ENCODE peak calls at places on chromosomes 12 and 14, in ten cellular contexts. One of them, this sample, is unnamed.

GRCh38 chr12:124543052-124543590 is 24.3 kb downstream of the NCOR2 start:
- DNase-seq in PC-3: no peak
- DNase-seq in lung: no peak
- DNase-seq in pancreas: no peak
- DNase-seq in heart right ventricle: no peak
- DNase-seq in lower lobe of right lung: no peak
- DNase-seq in ascending aorta: no peak
- DNase-seq in colonic mucosa: no peak
- DNase-seq in cardiac muscle cell: peak
- DNase-seq in neuronal stem cell: no peak
- DNase-seq in this sample: no peak

GRCh38 chr12:68865399-68866154 is 57.6 kb downstream of the MDM2 start:
- DNase-seq in ascending aorta: no peak
- DNase-seq in lower lobe of right lung: no peak
- DNase-seq in neuronal stem cell: no peak
- DNase-seq in lung: no peak
- DNase-seq in cardiac muscle cell: no peak
- DNase-seq in colonic mucosa: no peak
- DNase-seq in pancreas: no peak
- DNase-seq in PC-3: no peak
- DNase-seq in heart right ventricle: no peak
- DNase-seq in this sample: no peak

GRCh38 chr14:50335989-50336391 is 23.9 kb downstream of the DMAC2L start:
- DNase-seq in pancreas: no peak
- DNase-seq in heart right ventricle: peak
- DNase-seq in lower lobe of right lung: no peak
- DNase-seq in ascending aorta: no peak
- DNase-seq in cardiac muscle cell: peak
- DNase-seq in lung: no peak
- DNase-seq in neuronal stem cell: no peak
- DNase-seq in colonic mucosa: no peak
- DNase-seq in PC-3: no peak
- DNase-seq in this sample: peak

GRCh38 chr12:94244165-94245133 is 96.1 kb downstream of the PLXNC1 start:
- DNase-seq in PC-3: no peak
- DNase-seq in pancreas: no peak
- DNase-seq in colonic mucosa: no peak
- DNase-seq in heart right ventricle: no peak
- DNase-seq in lung: peak
- DNase-seq in ascending aorta: no peak
- DNase-seq in neuronal stem cell: no peak
- DNase-seq in lower lobe of right lung: peak
- DNase-seq in cardiac muscle cell: no peak
- DNase-seq in this sample: no peak

GRCh38 chr12:116194935-116195431 is 82.5 kb downstream of the MED13L start:
- DNase-seq in lower lobe of right lung: no peak
- DNase-seq in lung: no peak
- DNase-seq in PC-3: no peak
- DNase-seq in pancreas: no peak
- DNase-seq in cardiac muscle cell: no peak
- DNase-seq in ascending aorta: no peak
- DNase-seq in neuronal stem cell: no peak
- DNase-seq in colonic mucosa: no peak
- DNase-seq in heart right ventricle: no peak
- DNase-seq in this sample: no peak

GRCh38 chr12:68743416-68743815 is 2.6 kb upstream of the SLC35E3 start:
- DNase-seq in neuronal stem cell: no peak
- DNase-seq in colonic mucosa: no peak
- DNase-seq in ascending aorta: no peak
- DNase-seq in heart right ventricle: no peak
- DNase-seq in lung: no peak
- DNase-seq in pancreas: no peak
- DNase-seq in cardiac muscle cell: no peak
- DNase-seq in PC-3: no peak
- DNase-seq in lower lobe of right lung: no peak
- DNase-seq in this sample: no peak

GRCh38 chr12:68317047-68317667 is 15.0 kb downstream of the MDM1 start:
- DNase-seq in cardiac muscle cell: peak
- DNase-seq in colonic mucosa: peak
- DNase-seq in lung: no peak
- DNase-seq in heart right ventricle: peak
- DNase-seq in ascending aorta: no peak
- DNase-seq in lower lobe of right lung: no peak
- DNase-seq in neuronal stem cell: no peak
- DNase-seq in PC-3: peak
- DNase-seq in pancreas: no peak
- DNase-seq in this sample: no peak

GRCh38 chr14:100653409-100653808 is 66.2 kb upstream of the BEGAIN start:
- DNase-seq in ascending aorta: no peak
- DNase-seq in colonic mucosa: no peak
- DNase-seq in pancreas: no peak
- DNase-seq in neuronal stem cell: no peak
- DNase-seq in lower lobe of right lung: no peak
- DNase-seq in lung: no peak
- DNase-seq in heart right ventricle: no peak
- DNase-seq in PC-3: no peak
- DNase-seq in cardiac muscle cell: no peak
- DNase-seq in this sample: no peak

GRCh38 chr12:105322070-105322469 is 8.4 kb upstream of the C12orf75 start:
- DNase-seq in cardiac muscle cell: no peak
- DNase-seq in pancreas: no peak
- DNase-seq in ascending aorta: no peak
- DNase-seq in neuronal stem cell: no peak
- DNase-seq in PC-3: no peak
- DNase-seq in heart right ventricle: no peak
- DNase-seq in colonic mucosa: no peak
- DNase-seq in lung: no peak
- DNase-seq in lower lobe of right lung: no peak
- DNase-seq in this sample: no peak

GRCh38 chr12:116384629-116385485 is 107.4 kb upstream of the MED13L start:
- DNase-seq in ascending aorta: no peak
- DNase-seq in lung: no peak
- DNase-seq in colonic mucosa: no peak
- DNase-seq in cardiac muscle cell: peak
- DNase-seq in neuronal stem cell: no peak
- DNase-seq in PC-3: peak
- DNase-seq in lower lobe of right lung: no peak
- DNase-seq in pancreas: no peak
- DNase-seq in heart right ventricle: no peak
- DNase-seq in this sample: no peak

DNA sequence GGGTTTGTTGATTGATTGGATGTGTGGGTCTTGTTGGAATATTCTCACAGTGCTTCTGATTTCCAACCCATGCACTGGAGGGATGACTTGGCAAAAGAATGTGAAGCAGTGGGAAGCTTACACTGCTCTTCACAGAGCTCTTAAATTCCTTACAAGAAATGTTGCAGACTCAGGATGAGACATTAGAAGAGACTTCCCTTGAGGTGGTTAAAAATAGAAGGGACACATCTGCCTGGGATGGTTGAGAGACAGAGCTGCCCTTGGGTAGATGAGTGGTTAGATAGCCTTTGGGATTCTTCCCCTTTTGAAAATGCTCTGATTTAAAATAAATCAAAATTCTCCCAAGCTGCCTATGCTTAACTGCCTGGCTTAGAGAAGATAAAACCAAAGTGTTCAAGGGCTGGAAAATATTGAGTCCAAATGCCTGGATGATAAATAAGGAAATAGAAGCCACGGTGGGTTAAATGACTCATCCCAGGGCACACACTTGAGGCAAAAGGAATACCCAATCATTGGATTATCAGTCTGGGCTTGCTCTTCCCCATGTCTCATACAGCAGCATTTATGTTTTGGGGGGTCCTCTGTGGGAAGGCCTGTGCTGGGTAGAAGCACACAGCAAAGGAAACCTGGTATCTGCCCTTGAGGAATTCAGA is 264.3 kb downstream of the AKAP6 start:
- DNase-seq in ascending aorta: no peak
- DNase-seq in colonic mucosa: no peak
- DNase-seq in cardiac muscle cell: peak
- DNase-seq in PC-3: peak
- DNase-seq in heart right ventricle: no peak
- DNase-seq in pancreas: no peak
- DNase-seq in lung: no peak
- DNase-seq in neuronal stem cell: no peak
- DNase-seq in lower lobe of right lung: no peak
- DNase-seq in this sample: no peak
- H3K27ac ChIP-seq in ascending aorta: peak
- H3K27ac ChIP-seq in colonic mucosa: no peak
- H3K27ac ChIP-seq in cardiac muscle cell: no peak
- H3K27ac ChIP-seq in PC-3: no peak
- H3K27ac ChIP-seq in heart right ventricle: no peak
- H3K27ac ChIP-seq in pancreas: no peak
- H3K27ac ChIP-seq in lung: peak
- H3K27ac ChIP-seq in neuronal stem cell: no peak
- H3K27ac ChIP-seq in lower lobe of right lung: no peak
- H3K27ac ChIP-seq in this sample: no peak

GRCh38 chr14:91048676-91049075 is 11.8 kb downstream of the RPS6KA5 start:
- DNase-seq in colonic mucosa: no peak
- DNase-seq in lung: no peak
- DNase-seq in lower lobe of right lung: no peak
- DNase-seq in PC-3: no peak
- DNase-seq in neuronal stem cell: no peak
- DNase-seq in pancreas: no peak
- DNase-seq in heart right ventricle: no peak
- DNase-seq in ascending aorta: no peak
- DNase-seq in cardiac muscle cell: no peak
- DNase-seq in this sample: no peak

GRCh38 chr14:91048256-91048655 is 12.2 kb downstream of the RPS6KA5 start:
- DNase-seq in ascending aorta: no peak
- DNase-seq in PC-3: no peak
- DNase-seq in colonic mucosa: no peak
- DNase-seq in lung: no peak
- DNase-seq in lower lobe of right lung: no peak
- DNase-seq in heart right ventricle: no peak
- DNase-seq in neuronal stem cell: no peak
- DNase-seq in pancreas: no peak
- DNase-seq in cardiac muscle cell: no peak
- DNase-seq in this sample: no peak

GRCh38 chr14:91041450-91041849 is 19.0 kb downstream of the RPS6KA5 start:
- DNase-seq in lower lobe of right lung: no peak
- DNase-seq in colonic mucosa: no peak
- DNase-seq in neuronal stem cell: no peak
- DNase-seq in ascending aorta: no peak
- DNase-seq in pancreas: no peak
- DNase-seq in lung: no peak
- DNase-seq in cardiac muscle cell: no peak
- DNase-seq in heart right ventricle: no peak
- DNase-seq in PC-3: no peak
- DNase-seq in this sample: no peak

GRCh38 chr14:91046488-91047072 is 13.9 kb downstream of the RPS6KA5 start:
- DNase-seq in pancreas: no peak
- DNase-seq in ascending aorta: no peak
- DNase-seq in heart right ventricle: no peak
- DNase-seq in PC-3: no peak
- DNase-seq in neuronal stem cell: no peak
- DNase-seq in lower lobe of right lung: no peak
- DNase-seq in colonic mucosa: no peak
- DNase-seq in lung: no peak
- DNase-seq in cardiac muscle cell: no peak
- DNase-seq in this sample: no peak

DNA sequence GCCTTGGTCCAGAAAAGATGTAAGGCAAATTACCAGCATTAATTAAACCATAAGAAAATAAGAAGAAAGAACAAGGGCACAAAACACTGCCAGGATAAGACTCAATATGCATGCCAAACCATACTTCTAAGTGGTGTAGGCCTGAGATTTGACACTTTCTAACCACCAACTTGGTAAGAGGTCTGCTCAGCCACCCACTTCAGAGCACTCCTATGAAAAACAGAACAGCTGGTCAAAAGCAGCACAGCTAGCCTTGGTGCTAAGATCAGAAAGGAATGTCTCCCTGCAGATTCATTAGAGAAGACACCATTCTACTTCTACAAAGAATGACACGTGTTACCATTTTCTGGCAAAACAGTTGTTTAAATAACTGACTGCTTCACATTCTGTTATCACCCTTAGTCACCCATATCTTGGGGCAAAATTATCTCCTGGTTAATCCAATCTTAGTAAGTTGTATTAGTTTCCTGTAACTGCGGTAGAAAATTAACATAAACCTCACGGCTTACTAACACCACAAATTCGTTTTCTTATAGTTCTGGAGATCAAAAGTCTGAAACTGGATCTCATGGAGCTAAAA is 13.2 kb downstream of the RPS6KA5 start:
- DNase-seq in ascending aorta: no peak
- DNase-seq in heart right ventricle: no peak
- DNase-seq in cardiac muscle cell: no peak
- DNase-seq in neuronal stem cell: no peak
- DNase-seq in colonic mucosa: no peak
- DNase-seq in lower lobe of right lung: no peak
- DNase-seq in pancreas: no peak
- DNase-seq in lung: no peak
- DNase-seq in PC-3: no peak
- DNase-seq in this sample: no peak
- H3K27ac ChIP-seq in ascending aorta: no peak
- H3K27ac ChIP-seq in heart right ventricle: no peak
- H3K27ac ChIP-seq in cardiac muscle cell: no peak
- H3K27ac ChIP-seq in neuronal stem cell: no peak
- H3K27ac ChIP-seq in colonic mucosa: no peak
- H3K27ac ChIP-seq in lower lobe of right lung: no peak
- H3K27ac ChIP-seq in pancreas: no peak
- H3K27ac ChIP-seq in lung: no peak
- H3K27ac ChIP-seq in PC-3: no peak
- H3K27ac ChIP-seq in this sample: no peak

GRCh38 chr14:67589212-67589770 is 10.8 kb downstream of the PIGH start:
- DNase-seq in lower lobe of right lung: no peak
- DNase-seq in PC-3: no peak
- DNase-seq in pancreas: no peak
- DNase-seq in heart right ventricle: no peak
- DNase-seq in cardiac muscle cell: no peak
- DNase-seq in neuronal stem cell: no peak
- DNase-seq in colonic mucosa: no peak
- DNase-seq in ascending aorta: no peak
- DNase-seq in lung: no peak
- DNase-seq in this sample: no peak
- H3K27ac ChIP-seq in lower lobe of right lung: no peak
- H3K27ac ChIP-seq in PC-3: no peak
- H3K27ac ChIP-seq in pancreas: no peak
- H3K27ac ChIP-seq in heart right ventricle: no peak
- H3K27ac ChIP-seq in cardiac muscle cell: no peak
- H3K27ac ChIP-seq in neuronal stem cell: no peak
- H3K27ac ChIP-seq in colonic mucosa: no peak
- H3K27ac ChIP-seq in ascending aorta: no peak
- H3K27ac ChIP-seq in lung: no peak
- H3K27ac ChIP-seq in this sample: no peak

DNA sequence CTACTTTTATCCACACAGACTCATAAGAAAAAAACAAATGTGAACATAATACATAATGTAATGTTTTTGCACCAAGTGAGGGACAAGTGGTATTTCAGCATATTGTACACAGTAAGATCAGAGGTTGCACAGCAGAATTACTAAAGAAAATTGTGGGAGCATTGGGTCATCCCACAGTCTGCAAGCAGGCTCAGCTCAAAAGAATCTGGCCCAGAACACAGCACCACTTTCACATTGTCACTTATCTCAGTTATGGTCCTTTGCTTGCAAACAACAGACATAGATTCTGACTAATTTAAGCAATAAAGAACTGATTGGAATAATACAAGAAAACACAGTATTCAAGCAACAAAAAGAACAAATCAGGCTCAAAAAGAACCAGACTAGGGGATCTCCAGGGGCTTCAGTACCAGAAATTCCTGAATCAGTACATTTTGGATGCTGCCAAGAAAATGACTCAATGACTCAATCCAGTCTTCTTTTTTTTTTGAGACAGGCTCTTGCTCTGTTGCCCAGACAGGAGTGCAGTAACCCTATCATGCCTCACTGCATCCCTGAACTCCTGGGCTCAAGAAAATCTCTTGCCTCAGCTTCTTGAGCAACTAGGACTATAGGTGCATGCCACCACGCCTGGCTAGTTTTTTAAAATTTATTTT is 42.9 kb upstream of the EEA1 start:
- DNase-seq in ascending aorta: no peak
- DNase-seq in cardiac muscle cell: peak
- DNase-seq in pancreas: no peak
- DNase-seq in lower lobe of right lung: no peak
- DNase-seq in PC-3: peak
- DNase-seq in lung: no peak
- DNase-seq in heart right ventricle: no peak
- DNase-seq in colonic mucosa: no peak
- DNase-seq in neuronal stem cell: no peak
- DNase-seq in this sample: no peak
- H3K27ac ChIP-seq in ascending aorta: no peak
- H3K27ac ChIP-seq in cardiac muscle cell: no peak
- H3K27ac ChIP-seq in pancreas: no peak
- H3K27ac ChIP-seq in lower lobe of right lung: no peak
- H3K27ac ChIP-seq in PC-3: peak
- H3K27ac ChIP-seq in lung: no peak
- H3K27ac ChIP-seq in heart right ventricle: no peak
- H3K27ac ChIP-seq in colonic mucosa: no peak
- H3K27ac ChIP-seq in neuronal stem cell: no peak
- H3K27ac ChIP-seq in this sample: no peak

This sample was measured in caudate nucleus.